ENCODE peak calls at places on chromosomes 6 and 20, in ten cellular contexts. O is mucosa of descending colon; T is HEK293T; R is spleen; J is AG10803; E is stimulated activated CD8-positive, alpha-beta memory T cell treated with anti-CD3 and anti-CD28 coated beads, Interleukin-4, amount 100 ng/mL, for 48 hours; M is GM12864; Z is ACHN; I is activated CD4-positive, alpha-beta T cell treated with anti-CD3 and anti-CD28 coated beads, Interleukin-2, amount 50 U/mL, for 48 hours; X is cardiac fibroblast. Q is an unnamed sample.

GRCh38 chr6:20652691-20653479 is 118.6 kb downstream of the CDKAL1 start:
- DNase-seq in O (no peak), T (no peak), R (no peak), J (no peak), E (no peak), M (no peak), Z (peak; percentile 84), I (no peak), X (peak; percentile 62), Q (no peak)

GRCh38 chr20:4835244-4836177 is 113.8 kb downstream of the PRND start:
- DNase-seq in O (peak; percentile 71), T (no peak), R (no peak), J (peak; percentile 58), E (peak; percentile 15), M (no peak), Z (no peak), I (no peak), X (peak; percentile 89), Q (no peak)

GRCh38 chr6:103344554-103345163 is 1515.1 kb downstream of the HACE1 start:
- DNase-seq in O (no peak), T (no peak), R (no peak), J (no peak), E (no peak), M (no peak), Z (no peak), I (no peak), X (no peak), Q (no peak)

GRCh38 chr6:160668589-160668988 is 4.5 kb upstream of the LPA start:
- DNase-seq in O (no peak), T (no peak), R (no peak), J (no peak), E (no peak), M (no peak), Z (no peak), I (no peak), X (no peak), Q (no peak)

GRCh38 chr6:77092971-77093370 is 370.3 kb downstream of the HTR1B start:
- DNase-seq in O (no peak), T (no peak), R (no peak), J (peak; percentile 52), E (no peak), M (no peak), Z (no peak), I (no peak), X (peak; percentile 64), Q (no peak)

GRCh38 chr6:155001482-155001881 is 6.4 kb downstream of the TIAM2 start:
- DNase-seq in O (no peak), T (no peak), R (no peak), J (peak; percentile 37), E (no peak), M (no peak), Z (no peak), I (no peak), X (peak; percentile 21), Q (no peak)

GRCh38 chr6:41443616-41444525 is 102.3 kb upstream of the FOXP4 start:
- DNase-seq in O (no peak), T (no peak), R (no peak), J (no peak), E (no peak), M (no peak), Z (no peak), I (no peak), X (peak; percentile 30), Q (no peak)

GRCh38 chr6:46287043-46287442 is 116.3 kb upstream of the ENPP5 start:
- DNase-seq in O (no peak), T (no peak), R (no peak), J (no peak), E (no peak), M (no peak), Z (no peak), I (no peak), X (no peak), Q (no peak)

GRCh38 chr6:64227868-64228267 is 592.3 kb downstream of the PHF3 start:
- DNase-seq in O (no peak), T (no peak), R (no peak), J (no peak), E (no peak), M (no peak), Z (no peak), I (no peak), X (no peak), Q (no peak)

GRCh38 chr6:85132091-85132490 is 317.8 kb upstream of the NT5E start:
- DNase-seq in O (no peak), T (no peak), R (no peak), J (no peak), E (no peak), M (no peak), Z (no peak), I (no peak), X (no peak), Q (no peak)

GRCh38 chr20:1472556-1473243 is 6.1 kb upstream of the NSFL1C start:
- DNase-seq in O (no peak), T (no peak), R (no peak), J (no peak), E (no peak), M (no peak), Z (no peak), I (no peak), X (no peak), Q (no peak)

GRCh38 chr6:90790058-90790457 is 203.2 kb upstream of the MAP3K7 start:
- DNase-seq in O (no peak), T (no peak), R (no peak), J (peak; percentile 20), E (no peak), M (no peak), Z (no peak), I (no peak), X (peak; percentile 2), Q (no peak)